ENCODE peak calls at places on chromosomes 4 and X, in eight cellular contexts. G is WERI-Rb-1, O is body of pancreas, R is cardiac fibroblast, D is Peyer's patch, J is stomach, H is dorsolateral prefrontal cortex, N is epithelial cell of esophagus. K is an unnamed sample.

GRCh38 chr4:176034498-176034897 is 31.1 kb upstream of the WDR17 start:
- DNase-seq in G (peak; percentile 23), O (no peak), R (peak; percentile 52), D (no peak), J (no peak), H (no peak), N (peak; percentile 57), K (no peak)

GRCh38 chr4:17058506-17058905 is 160.1 kb upstream of the LDB2 start:
- DNase-seq in G (no peak), O (no peak), R (peak; percentile 63), D (no peak), J (no peak), H (no peak), N (no peak), K (no peak)

GRCh38 chr4:156977435-156978160 is 6.0 kb upstream of the PDGFC start:
- DNase-seq in G (no peak), O (no peak), R (peak; percentile 64), D (no peak), J (no peak), H (no peak), N (no peak), K (no peak)

GRCh38 chrX:66676413-66676812 is 37.5 kb upstream of the EDA2R start:
- DNase-seq in G (no peak), O (no peak), R (peak; percentile 70), D (no peak), J (no peak), H (no peak), N (peak; percentile 52), K (no peak)

GRCh38 chrX:115939636-115940160 is 230.8 kb upstream of the AGTR2 start:
- DNase-seq in G (no peak), O (no peak), R (no peak), D (no peak), J (no peak), H (no peak), N (no peak), K (no peak)

GRCh38 chrX:108359811-108360602 is 78.2 kb downstream of the COL4A6 start:
- DNase-seq in G (no peak), O (no peak), R (peak; percentile 6), D (no peak), J (no peak), H (no peak), N (peak; percentile 5), K (no peak)

GRCh38 chrX:80817002-80817401 is 7.3 kb upstream of the BRWD3 start:
- DNase-seq in G (no peak), O (no peak), R (peak; percentile 36), D (no peak), J (no peak), H (no peak), N (peak; percentile 19), K (no peak)

GRCh38 chrX:131262738-131263679 is 26.1 kb downstream of the IGSF1 start:
- DNase-seq in G (peak; percentile 32), O (peak; percentile 61), R (no peak), D (no peak), J (no peak), H (no peak), N (peak; percentile 3), K (no peak)

GRCh38 chrX:124338733-124339514 is 6.5 kb downstream of the TEX13D start:
- DNase-seq in G (no peak), O (no peak), R (no peak), D (no peak), J (no peak), H (no peak), N (no peak), K (no peak)

GRCh38 chr4:8904666-8905065 is 33.0 kb upstream of the HMX1 start:
- DNase-seq in G (peak; percentile 2), O (no peak), R (no peak), D (no peak), J (no peak), H (peak; percentile 8), N (no peak), K (no peak)

GRCh38 chr4:122038896-122039295 is 87.0 kb upstream of the TRPC3 start:
- DNase-seq in G (no peak), O (no peak), R (no peak), D (no peak), J (no peak), H (no peak), N (peak; percentile 44), K (no peak)

GRCh38 chr4:23909671-23910070 is 19.8 kb upstream of the PPARGC1A start:
- DNase-seq in G (no peak), O (no peak), R (no peak), D (no peak), J (no peak), H (no peak), N (peak; percentile 34), K (no peak)

GRCh38 chrX:118724775-118725174 is 2.6 kb upstream of the IL13RA1 start:
- DNase-seq in G (no peak), O (no peak), R (peak; percentile 47), D (no peak), J (no peak), H (no peak), N (no peak), K (no peak)

GRCh38 chr4:95867919-95868318 is 28.0 kb downstream of the PDHA2 start:
- DNase-seq in G (no peak), O (no peak), R (peak; percentile 19), D (no peak), J (no peak), H (no peak), N (peak; percentile 15), K (no peak)

GRCh38 chr4:157838366-157838765 is 334.5 kb downstream of the GASK1B start:
- DNase-seq in G (no peak), O (no peak), R (no peak), D (no peak), J (no peak), H (no peak), N (peak; percentile 35), K (no peak)

GRCh38 chr4:3416821-3417221 is 24.9 kb upstream of the HGFAC start:
- DNase-seq in G (peak; percentile 3), O (no peak), R (no peak), D (no peak), J (no peak), H (peak; percentile 35), N (no peak), K (no peak)

GRCh38 chrX:73127700-73128241 is 48.5 kb upstream of the PABPC1L2A start:
- DNase-seq in G (no peak), O (peak; percentile 11), R (no peak), D (no peak), J (no peak), H (no peak), N (peak; percentile 0), K (no peak)

GRCh38 chr4:38560763-38561558 is 103.0 kb upstream of the KLF3 start:
- DNase-seq in G (no peak), O (no peak), R (no peak), D (no peak), J (no peak), H (no peak), N (peak; percentile 72), K (peak; percentile 29)

GRCh38 chr4:102055805-102056204 is 265.3 kb downstream of the BANK1 start:
- DNase-seq in G (no peak), O (no peak), R (no peak), D (no peak), J (no peak), H (no peak), N (no peak), K (no peak)

GRCh38 chrX:45515262-45516215 is 314.9 kb upstream of the DIPK2B start:
- DNase-seq in G (peak; percentile 23), O (peak; percentile 45), R (peak; percentile 90), D (peak; percentile 71), J (peak; percentile 42), H (peak; percentile 59), N (peak; percentile 95), K (peak; percentile 2)

GRCh38 chrX:123797543-123798447 is 62.1 kb upstream of the XIAP start:
- DNase-seq in G (no peak), O (no peak), R (no peak), D (no peak), J (no peak), H (peak; percentile 8), N (no peak), K (no peak)

GRCh38 chr4:156362581-156362980 is 408.9 kb upstream of the CTSO start:
- DNase-seq in G (no peak), O (no peak), R (no peak), D (no peak), J (no peak), H (no peak), N (peak; percentile 5), K (no peak)

DNA sequence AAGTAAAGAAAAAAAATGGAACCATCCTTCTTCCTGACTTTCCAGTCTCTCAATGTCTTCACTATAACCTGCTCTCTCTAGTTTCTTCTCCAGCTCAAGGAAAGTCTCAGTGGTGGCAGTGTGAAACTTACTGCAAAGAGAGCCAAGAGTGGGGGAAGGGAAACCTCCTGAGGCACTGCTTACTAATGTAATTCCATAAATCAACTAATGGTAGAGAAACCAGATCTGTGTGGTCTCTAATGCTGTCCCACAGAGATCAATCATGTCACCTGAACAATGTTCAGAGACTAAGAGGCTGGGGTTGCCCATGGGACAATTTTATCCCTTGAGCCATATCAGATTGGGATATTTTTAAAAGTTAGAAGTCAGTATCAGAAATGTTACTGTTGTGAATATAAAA is 7.6 kb downstream of the CXXC4 start:
- DNase-seq in G (peak; percentile 47), O (peak; percentile 34), R (no peak), D (no peak), J (no peak), H (no peak), N (no peak), K (no peak)
- TF ChIP-seq CTCF in G (no peak), O (peak; percentile 24), R (no peak), D (no peak), J (no peak), H (no peak), N (no peak), K (no peak)

DNA sequence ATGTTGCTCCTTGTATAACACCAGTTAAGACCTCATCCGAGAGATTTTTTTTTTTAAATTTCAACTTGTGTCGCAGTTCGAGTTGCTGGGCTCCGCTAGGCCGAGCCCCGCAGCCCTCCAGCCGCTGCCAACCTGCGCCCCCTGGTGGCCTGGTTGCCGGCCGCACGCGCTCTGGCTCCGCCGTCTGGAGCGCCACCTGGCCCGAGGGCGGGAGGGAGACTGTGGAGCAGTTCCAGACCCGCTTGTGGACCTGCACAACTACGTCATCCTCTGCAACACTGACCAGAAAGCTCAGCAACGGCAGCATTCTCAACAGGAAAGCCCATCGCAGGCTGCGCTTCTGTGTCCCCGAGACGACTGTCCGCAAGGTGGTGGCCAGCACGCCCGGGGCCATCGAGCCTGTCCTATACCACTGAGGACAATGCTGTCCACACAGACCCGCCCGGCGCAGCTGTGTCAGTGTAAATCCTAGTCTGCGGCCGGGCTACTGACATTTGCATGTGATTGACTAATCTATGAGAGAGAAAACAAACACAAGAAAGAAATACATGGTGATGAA is 39.1 kb downstream of the ARL9 start:
- DNase-seq in G (peak; percentile 91), O (peak; percentile 93), R (peak; percentile 80), D (peak; percentile 91), J (peak; percentile 90), H (peak; percentile 92), N (peak; percentile 77), K (peak; percentile 27)
- H3K4me3 ChIP-seq in G (peak overlapping the region; percentile 71), O (no peak overlapping the region), R (peak overlapping the region; percentile 33), D (no peak overlapping the region), J (peak overlapping the region; percentile 40), H (peak overlapping the region; percentile 44), N (peak overlapping the region; percentile 42), K (no peak overlapping the region)

GRCh38 chr4:64330143-64330542 is 79.1 kb downstream of the TECRL start:
- DNase-seq in G (no peak), O (no peak), R (no peak), D (no peak), J (no peak), H (no peak), N (no peak), K (no peak)
- TF ChIP-seq CTCF in G (no peak), O (no peak), R (no peak), D (no peak), J (no peak), H (no peak), N (no peak), K (no peak)

GRCh38 chr4:88599714-88600113 is 7.4 kb downstream of the HERC3 start:
- DNase-seq in G (no peak), O (no peak), R (no peak), D (no peak), J (no peak), H (no peak), N (no peak), K (no peak)
- H3K4me3 ChIP-seq in G (no peak overlapping the region), O (no peak overlapping the region), R (no peak overlapping the region), D (no peak overlapping the region), J (no peak overlapping the region), H (no peak overlapping the region), N (no peak overlapping the region), K (no peak overlapping the region)

K was measured in GM12864.